ENCODE peak calls at places on chromosome 9, in five cellular contexts. Z, Y, B, U and K are unnamed samples.

GRCh38 chr9:130461218-130461630 is 16.5 kb downstream of the ASS1 start:
- DNase-seq in U (peak), Y (peak), B (no peak), Z (peak), K (peak)

GRCh38 chr9:122202099-122202498 is 26.7 kb downstream of the LHX6 start:
- DNase-seq in Y (no peak), Z (no peak), U (no peak), B (no peak), K (no peak)

GRCh38 chr9:128404579-128404978 is 16.1 kb upstream of the CERCAM start:
- DNase-seq in Z (no peak), U (no peak), B (no peak), Y (no peak), K (peak)

GRCh38 chr9:16361939-16362338 is 508.5 kb downstream of the BNC2 start:
- DNase-seq in Y (no peak), U (no peak), B (no peak), Z (peak), K (no peak)

GRCh38 chr9:112556497-112557085 is 70.0 kb downstream of the KIAA1958 start:
- DNase-seq in U (no peak), Z (no peak), B (peak), Y (no peak), K (no peak)

GRCh38 chr9:110040788-110041187 is 167.2 kb downstream of the C9orf152 start:
- DNase-seq in B (peak), Z (no peak), U (no peak), Y (no peak), K (no peak)

GRCh38 chr9:70130266-70130665 is 86.6 kb downstream of the MAMDC2 start:
- DNase-seq in Y (no peak), B (no peak), U (no peak), Z (no peak), K (no peak)

GRCh38 chr9:78463750-78464149 is 166.8 kb downstream of the PSAT1 start:
- DNase-seq in Y (no peak), U (no peak), Z (no peak), B (no peak), K (no peak)

GRCh38 chr9:68780735-68781134 is 75.7 kb downstream of the PIP5K1B start:
- DNase-seq in U (no peak), Z (no peak), Y (no peak), B (peak), K (no peak)

GRCh38 chr9:12723409-12724028 is 30.3 kb downstream of the TYRP1 start:
- DNase-seq in B (peak), U (no peak), Y (no peak), Z (no peak), K (no peak)

GRCh38 chr9:83280259-83280658 is 217.3 kb upstream of the RASEF start:
- DNase-seq in B (peak), Y (no peak), Z (no peak), U (no peak), K (no peak)

GRCh38 chr9:136364942-136365774 is 1.6 kb upstream of the DNLZ start:
- DNase-seq in Z (no peak), Y (no peak), B (peak), U (no peak), K (peak)

GRCh38 chr9:72305102-72305546 is 59.9 kb downstream of the ZFAND5 start:
- DNase-seq in Z (peak), Y (no peak), U (peak), B (no peak), K (no peak)

GRCh38 chr9:20658677-20659473 is 25.2 kb upstream of the FOCAD start:
- DNase-seq in Y (no peak), Z (no peak), B (no peak), U (peak), K (peak)

GRCh38 chr9:127772603-127773002 is 5.9 kb downstream of the SH2D3C start:
- DNase-seq in B (no peak), Y (no peak), U (no peak), Z (no peak), K (no peak)

GRCh38 chr9:14515564-14516198 is 177.6 kb downstream of the ZDHHC21 start:
- DNase-seq in Z (peak), B (no peak), Y (no peak), U (peak), K (peak)

GRCh38 chr9:137445930-137446431 is 4.8 kb upstream of the ENTPD8 start:
- DNase-seq in Z (no peak), Y (no peak), U (no peak), B (no peak), K (peak)

GRCh38 chr9:6581266-6581665 is 64.3 kb downstream of the GLDC start:
- DNase-seq in Y (no peak), U (no peak), B (no peak), Z (no peak), K (no peak)

GRCh38 chr9:6590772-6591384 is 54.7 kb downstream of the GLDC start:
- DNase-seq in Y (no peak), B (no peak), Z (no peak), U (no peak), K (no peak)

GRCh38 chr9:6590329-6590728 is 55.2 kb downstream of the GLDC start:
- DNase-seq in Z (no peak), B (no peak), Y (no peak), U (no peak), K (no peak)

GRCh38 chr9:6584881-6585597 is 60.5 kb downstream of the GLDC start:
- DNase-seq in Y (no peak), B (peak), U (no peak), Z (no peak), K (no peak)
- TF ChIP-seq CTCF in Y (peak), B (peak), U (peak), Z (peak), K (peak)

DNA sequence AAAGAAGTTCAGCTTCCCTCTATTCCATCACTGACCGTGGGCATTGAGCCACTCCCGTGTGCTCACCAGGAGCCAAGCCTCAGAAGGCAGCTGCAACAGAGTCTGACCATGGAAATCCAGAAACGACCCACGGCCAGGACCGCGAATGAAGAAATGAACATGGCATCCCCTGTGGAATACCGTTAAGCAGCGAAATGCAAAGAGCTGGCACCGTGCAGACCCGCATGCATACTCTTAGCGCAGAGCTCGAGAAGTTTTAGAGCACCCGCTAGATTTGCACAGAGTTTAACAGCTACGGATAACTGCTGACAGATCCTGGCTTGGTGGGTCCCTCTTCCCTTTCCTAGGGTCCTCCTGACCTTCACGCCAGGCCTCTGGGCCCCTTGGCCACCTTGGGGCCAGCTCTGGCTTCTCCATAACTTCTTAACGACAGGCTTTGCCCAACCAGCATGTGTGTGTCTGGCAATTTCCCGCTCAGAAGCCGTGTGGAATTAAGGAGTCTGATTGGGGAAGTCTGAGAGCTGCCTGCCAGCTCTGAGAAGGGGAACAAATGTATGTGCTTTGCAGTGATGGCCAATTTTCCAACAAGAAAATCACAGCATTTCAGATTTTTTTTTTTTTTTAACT is 75.3 kb upstream of the COL5A1 start:
- DNase-seq in U (peak), Z (no peak), B (no peak), Y (no peak), K (no peak)
- TF ChIP-seq CTCF in U (no peak), Z (no peak), B (no peak), Y (no peak), K (no peak)

GRCh38 chr9:120384925-120385272 is 195.1 kb downstream of the CDK5RAP2 start:
- DNase-seq in U (no peak), B (no peak), Z (no peak), Y (no peak), K (no peak)

GRCh38 chr9:120385606-120386389 is 194.2 kb downstream of the CDK5RAP2 start:
- DNase-seq in U (no peak), B (no peak), Y (no peak), Z (no peak), K (no peak)

GRCh38 chr9:120382453-120382852 is 197.5 kb downstream of the CDK5RAP2 start:
- DNase-seq in B (no peak), Z (no peak), Y (no peak), U (no peak), K (no peak)

GRCh38 chr9:120383611-120383998 is 196.4 kb downstream of the CDK5RAP2 start:
- DNase-seq in Y (no peak), Z (no peak), B (no peak), U (no peak), K (no peak)

GRCh38 chr9:120383999-120384924 is 195.7 kb downstream of the CDK5RAP2 start:
- DNase-seq in B (peak), U (no peak), Z (no peak), Y (no peak), K (no peak)
- TF ChIP-seq CTCF in B (no peak), U (no peak), Z (no peak), Y (no peak), K (no peak)

GRCh38 chr9:35835766-35836165 is 6.7 kb downstream of the TMEM8B start:
- DNase-seq in Z (no peak), B (no peak), U (no peak), Y (no peak), K (no peak)

GRCh38 chr9:35834260-35835215 is 5.5 kb downstream of the TMEM8B start:
- DNase-seq in U (no peak), Z (no peak), Y (no peak), B (no peak), K (no peak)

GRCh38 chr9:35836595-35836994 is 7.6 kb downstream of the TMEM8B start:
- DNase-seq in Z (no peak), B (no peak), U (no peak), Y (no peak), K (no peak)

GRCh38 chr9:35832814-35833213 is 3.8 kb downstream of the TMEM8B start:
- DNase-seq in B (no peak), U (no peak), Z (no peak), Y (no peak), K (no peak)

GRCh38 chr9:35835216-35835604 is 6.2 kb downstream of the TMEM8B start:
- DNase-seq in Y (no peak), Z (peak), U (peak), B (no peak), K (no peak)
- TF ChIP-seq CTCF in Y (peak), Z (peak), U (peak), B (peak), K (no peak)

DNA sequence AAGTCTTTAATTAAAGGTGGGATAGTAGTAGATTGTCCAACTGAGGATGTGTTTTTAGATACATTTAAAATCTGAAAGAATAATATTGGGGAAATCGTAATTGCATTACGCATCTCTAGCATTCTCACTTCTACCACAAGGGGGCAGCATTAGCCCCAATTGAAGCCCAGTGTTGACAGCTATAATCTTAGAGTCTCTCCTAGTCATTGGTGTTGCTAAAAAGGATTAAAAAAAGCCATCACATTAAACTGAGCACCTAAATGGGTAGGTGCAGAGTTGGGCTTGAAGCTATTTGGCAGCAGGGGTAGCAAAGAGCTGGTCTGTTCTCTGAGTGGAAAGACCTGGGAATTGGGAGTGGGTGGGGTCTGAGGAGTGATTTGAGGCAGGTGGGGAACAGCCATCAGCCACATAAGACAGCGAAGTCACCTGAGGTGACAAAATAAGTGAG is 177.2 kb downstream of the OSTF1 start:
- DNase-seq in U (peak), B (peak), Z (peak), Y (peak), K (peak)
- TF ChIP-seq CTCF in U (peak), B (peak), Z (peak), Y (peak), K (peak)

GRCh38 chr9:97558701-97559101 is 57.2 kb downstream of the TMOD1 start:
- DNase-seq in Z (no peak), U (no peak), B (no peak), Y (no peak), K (no peak)

GRCh38 chr9:97559111-97559514 is 57.6 kb downstream of the TMOD1 start:
- DNase-seq in Z (no peak), B (no peak), Y (no peak), U (no peak), K (no peak)

GRCh38 chr9:97556036-97556720 is 54.7 kb downstream of the TMOD1 start:
- DNase-seq in Z (no peak), B (no peak), Y (no peak), U (no peak), K (no peak)

GRCh38 chr9:97556721-97557605 is 55.5 kb downstream of the TMOD1 start:
- DNase-seq in U (no peak), Z (no peak), Y (no peak), B (no peak), K (no peak)

GRCh38 chr9:97557606-97558095 is 56.2 kb downstream of the TMOD1 start:
- DNase-seq in Y (no peak), B (no peak), U (no peak), Z (no peak), K (peak)
- TF ChIP-seq CTCF in Y (no peak), B (no peak), U (no peak), Z (no peak), K (no peak)

DNA sequence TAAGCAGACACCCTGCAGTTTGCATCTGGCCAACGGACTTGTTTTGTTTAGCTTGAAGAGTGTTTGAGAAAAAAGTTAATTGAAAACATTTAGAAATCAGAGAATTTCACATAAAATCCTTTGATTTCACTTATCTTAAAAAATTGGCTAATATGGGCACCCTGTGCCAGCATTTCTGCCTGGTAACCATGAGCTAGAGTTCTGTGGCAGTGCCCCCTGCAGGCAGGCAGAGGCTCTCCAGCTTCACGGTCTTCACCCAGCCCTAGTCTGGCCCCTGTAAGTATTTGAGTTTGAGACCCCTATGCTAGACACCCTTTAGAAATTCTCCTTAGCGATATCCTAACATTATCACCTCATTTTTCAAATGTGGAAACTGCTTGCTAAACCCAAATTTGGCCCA is 18.8 kb upstream of the FANCC start:
- DNase-seq in U (peak), Y (peak), B (no peak), Z (peak), K (no peak)
- TF ChIP-seq CTCF in U (peak), Y (peak), B (peak), Z (peak), K (peak)